ENCODE peak calls at places on chromosomes 5 and 9, in eight cellular contexts. P is OCI-LY7, W is neural progenitor cell, Z is GM23248, A is SK-N-SH, M is HCT116, R is PC-3, F is hepatocyte. Q is an unnamed sample.

GRCh38 chr9:130409250-130409649 is 35.5 kb upstream of the ASS1 start:
- DNase-seq in Z (no peak), F (no peak), W (no peak), P (no peak), A (no peak), R (no peak), M (no peak), Q (no peak)

GRCh38 chr5:9156282-9156681 is 389.6 kb downstream of the SEMA5A start:
- DNase-seq in W (peak; percentile 74), R (peak; percentile 86), Z (peak; percentile 77), A (peak; percentile 50), M (no peak), P (peak; percentile 7), F (peak; percentile 52), Q (peak; percentile 66)

GRCh38 chr9:3939820-3940219 is 360.0 kb downstream of the GLIS3 start:
- DNase-seq in P (no peak), A (no peak), M (no peak), Z (no peak), W (no peak), R (peak; percentile 58), F (no peak), Q (no peak)

GRCh38 chr5:154773314-154773713 is 18.1 kb downstream of the LARP1 start:
- DNase-seq in F (no peak), A (no peak), R (no peak), P (no peak), W (no peak), Z (no peak), M (no peak), Q (no peak)

GRCh38 chr5:1018596-1018995 is 10.0 kb downstream of the NKD2 start:
- DNase-seq in R (no peak), Z (no peak), A (no peak), F (no peak), W (no peak), M (no peak), P (no peak), Q (no peak)

GRCh38 chr9:5511935-5512580 is 1.7 kb downstream of the PDCD1LG2 start:
- DNase-seq in R (no peak), M (no peak), W (no peak), Z (peak; percentile 48), A (no peak), P (no peak), F (no peak), Q (no peak)

GRCh38 chr5:80736730-80737129 is 81.9 kb upstream of the DHFR start:
- DNase-seq in W (no peak), Z (peak; percentile 15), M (no peak), R (peak; percentile 91), P (no peak), F (no peak), A (no peak), Q (no peak)

GRCh38 chr5:81638471-81638870 is 112.4 kb downstream of the SSBP2 start:
- DNase-seq in P (no peak), W (no peak), M (no peak), A (no peak), Z (peak; percentile 33), R (no peak), F (no peak), Q (no peak)

GRCh38 chr5:124665625-124666024 is 80.8 kb downstream of the ZNF608 start:
- DNase-seq in W (no peak), P (no peak), F (no peak), R (no peak), Z (peak; percentile 18), A (no peak), M (no peak), Q (no peak)

GRCh38 chr9:133534346-133535284 is at the start of gene ADAMTSL2:
- DNase-seq in F (peak; percentile 87), W (peak; percentile 85), A (peak; percentile 90), P (no peak), Z (peak; percentile 62), M (no peak), R (no peak), Q (peak; percentile 71)

GRCh38 chr5:89396262-89396975 is 513.4 kb upstream of the MEF2C start:
- DNase-seq in R (no peak), M (no peak), F (no peak), Z (peak; percentile 59), A (no peak), W (no peak), P (no peak), Q (peak; percentile 7)

GRCh38 chr5:45578270-45578669 is 117.9 kb downstream of the HCN1 start:
- DNase-seq in R (peak; percentile 38), W (no peak), A (no peak), P (no peak), Z (no peak), F (peak; percentile 5), M (peak; percentile 3), Q (no peak)

GRCh38 chr5:113495402-113495801 is 7.1 kb upstream of the MCC start:
- DNase-seq in A (no peak), M (no peak), Z (peak; percentile 58), W (no peak), P (no peak), R (peak; percentile 57), F (no peak), Q (no peak)

GRCh38 chr5:168266016-168266415 is 25.4 kb upstream of the WWC1 start:
- DNase-seq in A (no peak), P (no peak), F (no peak), Z (no peak), W (no peak), M (no peak), R (no peak), Q (no peak)

GRCh38 chr5:149790276-149790675 is 60.2 kb downstream of the PPARGC1B start:
- DNase-seq in P (no peak), F (no peak), W (no peak), Z (no peak), R (no peak), M (no peak), A (no peak), Q (no peak)

GRCh38 chr9:37295796-37296195 is 126.7 kb upstream of the GRHPR start:
- DNase-seq in M (no peak), P (peak; percentile 78), A (no peak), W (no peak), Z (no peak), R (no peak), F (no peak), Q (peak; percentile 64)

GRCh38 chr5:40321514-40321913 is 358.2 kb upstream of the PTGER4 start:
- DNase-seq in A (no peak), R (no peak), Z (no peak), M (no peak), P (no peak), F (no peak), W (no peak), Q (no peak)

GRCh38 chr5:171956314-171956713 is 50.1 kb downstream of the FBXW11 start:
- DNase-seq in F (no peak), P (no peak), R (no peak), W (no peak), M (no peak), Z (no peak), A (no peak), Q (no peak)

GRCh38 chr5:171951218-171951617 is 55.2 kb downstream of the FBXW11 start:
- DNase-seq in W (no peak), Z (no peak), M (no peak), F (no peak), R (no peak), P (no peak), A (no peak), Q (no peak)

GRCh38 chr5:171954721-171955120 is 51.7 kb downstream of the FBXW11 start:
- DNase-seq in A (no peak), P (no peak), R (peak; percentile 78), M (no peak), F (no peak), Z (peak; percentile 57), W (no peak), Q (no peak)

GRCh38 chr5:171955761-171956160 is 50.7 kb downstream of the FBXW11 start:
- DNase-seq in P (no peak), F (no peak), A (no peak), R (no peak), M (no peak), W (no peak), Z (no peak), Q (no peak)

GRCh38 chr5:171953860-171954701 is 52.4 kb downstream of the FBXW11 start:
- DNase-seq in Z (peak; percentile 76), W (no peak), A (no peak), R (peak; percentile 87), P (no peak), M (peak; percentile 54), F (peak; percentile 22), Q (no peak)
- H3K27ac ChIP-seq in Z (peak overlapping the region; percentile 74), W (no peak overlapping the region), A (no peak overlapping the region), R (peak overlapping the region; percentile 57), P (no peak overlapping the region), M (peak overlapping the region; percentile 77), F (peak overlapping the region; percentile 9), Q (peak overlapping the region; percentile 5)

GRCh38 chr9:19554518-19554917 is 145.7 kb downstream of the ACER2 start:
- DNase-seq in R (no peak), F (no peak), P (no peak), A (no peak), M (no peak), Z (no peak), W (no peak), Q (no peak)
- TF ChIP-seq EZH2phosphoT487 in R (no peak), F (no peak), P (no peak), A (no peak), M (no peak), Z (no peak), W (no peak), Q (no peak)

GRCh38 chr9:137123459-137123819 is 8.9 kb upstream of the DPP7 start:
- DNase-seq in P (peak; percentile 39), Z (no peak), F (no peak), A (no peak), W (no peak), M (no peak), R (no peak), Q (no peak)
- H3K27ac ChIP-seq in P (peak overlapping the region; percentile 93), Z (no peak overlapping the region), F (no peak overlapping the region), A (no peak overlapping the region), W (no peak overlapping the region), M (no peak overlapping the region), R (no peak overlapping the region), Q (no peak overlapping the region)

GRCh38 chr5:181189962-181190710 is 14.9 kb downstream of the TRIM7 start:
- DNase-seq in M (no peak), A (no peak), F (peak; percentile 35), W (peak; percentile 53), Z (peak; percentile 35), R (no peak), P (peak; percentile 40), Q (peak; percentile 40)
- TF ChIP-seq EZH2phosphoT487 in M (no peak), A (no peak), F (no peak), W (peak; percentile 84), Z (no peak), R (no peak), P (no peak), Q (no peak)